ENCODE peak calls at places on chromosomes 13 and 19, in five cellular contexts. W is lower lobe of right lung, B is uterus, M is neuronal stem cell, K is adrenal gland. U is an unnamed sample.

GRCh38 chr13:59441596-59442280 is 722.0 kb downstream of the DIAPH3 start:
- DNase-seq in W (no peak), B (no peak), M (no peak), K (no peak), U (no peak)

GRCh38 chr13:112124100-112124499 is 57.2 kb downstream of the SOX1 start:
- DNase-seq in W (no peak), B (no peak), M (no peak), K (no peak), U (no peak)

GRCh38 chr13:42396501-42396900 is 124.5 kb downstream of the AKAP11 start:
- DNase-seq in W (no peak), B (no peak), M (no peak), K (no peak), U (no peak)

GRCh38 chr19:4556574-4557185 is 2.8 kb downstream of the SEMA6B start:
- DNase-seq in W (no peak), B (no peak), M (no peak), K (peak), U (no peak)

GRCh38 chr13:20775961-20776360 is 2.2 kb upstream of the EEF1AKMT1 start:
- DNase-seq in W (no peak), B (no peak), M (no peak), K (no peak), U (no peak)

GRCh38 chr13:33882804-33883203 is 64.9 kb downstream of the RFC3 start:
- DNase-seq in W (no peak), B (no peak), M (no peak), K (no peak), U (no peak)

GRCh38 chr19:9721861-9722260 is 46.7 kb downstream of the ZNF846 start:
- DNase-seq in W (no peak), B (no peak), M (peak), K (no peak), U (no peak)

GRCh38 chr19:4375620-4376228 is 24.6 kb downstream of the SH3GL1 start:
- DNase-seq in W (no peak), B (peak), M (no peak), K (no peak), U (no peak)

GRCh38 chr19:43589277-43589676 is 6.7 kb downstream of the IRGQ start:
- DNase-seq in W (no peak), B (no peak), M (no peak), K (no peak), U (no peak)

GRCh38 chr13:112643759-112644459 is 45.9 kb upstream of the ATP11A start:
- DNase-seq in W (peak), B (no peak), M (no peak), K (no peak), U (no peak)

GRCh38 chr13:42551611-42552010 is 22.3 kb upstream of the TNFSF11 start:
- DNase-seq in W (no peak), B (no peak), M (no peak), K (no peak), U (no peak)

GRCh38 chr19:15672580-15673175 is at the start of gene CYP4F12:
- DNase-seq in W (peak), B (peak), M (no peak), K (peak), U (peak)

GRCh38 chr19:8074501-8074900 is 21.9 kb downstream of the CCL25 start:
- DNase-seq in W (no peak), B (no peak), M (no peak), K (no peak), U (no peak)

GRCh38 chr19:48842744-48843162 is 6.5 kb upstream of the HSD17B14 start:
- DNase-seq in W (no peak), B (peak), M (peak), K (peak), U (no peak)

GRCh38 chr19:8423821-8424223 is 10.7 kb downstream of the MARCHF2 start:
- DNase-seq in W (peak), B (peak), M (peak), K (peak), U (peak)

GRCh38 chr13:98207411-98207810 is 30.3 kb upstream of the RNF113B start:
- DNase-seq in W (no peak), B (no peak), M (no peak), K (no peak), U (no peak)

GRCh38 chr13:32911506-32911905 is 104.7 kb upstream of the KL start:
- DNase-seq in W (no peak), B (no peak), M (peak), K (peak), U (no peak)

GRCh38 chr13:25232937-25233515 is 54.3 kb downstream of the MTMR6 start:
- DNase-seq in W (no peak), B (no peak), M (no peak), K (peak), U (no peak)

GRCh38 chr13:89571676-89572075 is 1775.8 kb upstream of the MIR17HG start:
- DNase-seq in W (no peak), B (no peak), M (no peak), K (no peak), U (no peak)

GRCh38 chr19:46621191-46622117 is 3.4 kb downstream of the PTGIR start:
- DNase-seq in W (peak), B (no peak), M (no peak), K (no peak), U (no peak)

GRCh38 chr19:347946-348861 is 3.6 kb upstream of the MIER2 start:
- DNase-seq in W (no peak), B (no peak), M (no peak), K (no peak), U (no peak)

GRCh38 chr13:53946500-53946899 is 917.9 kb downstream of the OLFM4 start:
- DNase-seq in W (no peak), B (no peak), M (no peak), K (no peak), U (no peak)

GRCh38 chr13:51834581-51835158 is 10.3 kb downstream of the TMEM272 start:
- DNase-seq in W (no peak), B (no peak), M (no peak), K (no peak), U (no peak)

GRCh38 chr13:25171170-25171516 is 945 bp downstream of the AMER2 start:
- DNase-seq in W (no peak), B (no peak), M (no peak), K (no peak), U (no peak)

GRCh38 chr13:98599502-98600328 is 22.8 kb upstream of the STK24 start:
- DNase-seq in W (no peak), B (no peak), M (peak), K (no peak), U (no peak)

GRCh38 chr19:892243-892996 is 567 bp downstream of the MED16 start:
- DNase-seq in W (no peak), B (no peak), M (no peak), K (no peak), U (no peak)

GRCh38 chr13:46010148-46010547 is 42.4 kb downstream of the ZC3H13 start:
- DNase-seq in W (no peak), B (no peak), M (no peak), K (no peak), U (no peak)

GRCh38 chr13:113299951-113300350 is 2.9 kb downstream of the LAMP1 start:
- DNase-seq in W (no peak), B (no peak), M (no peak), K (peak), U (no peak)

GRCh38 chr19:8569066-8569761 is 8.0 kb downstream of the MYO1F start:
- DNase-seq in W (peak), B (no peak), M (no peak), K (peak), U (peak)

DNA sequence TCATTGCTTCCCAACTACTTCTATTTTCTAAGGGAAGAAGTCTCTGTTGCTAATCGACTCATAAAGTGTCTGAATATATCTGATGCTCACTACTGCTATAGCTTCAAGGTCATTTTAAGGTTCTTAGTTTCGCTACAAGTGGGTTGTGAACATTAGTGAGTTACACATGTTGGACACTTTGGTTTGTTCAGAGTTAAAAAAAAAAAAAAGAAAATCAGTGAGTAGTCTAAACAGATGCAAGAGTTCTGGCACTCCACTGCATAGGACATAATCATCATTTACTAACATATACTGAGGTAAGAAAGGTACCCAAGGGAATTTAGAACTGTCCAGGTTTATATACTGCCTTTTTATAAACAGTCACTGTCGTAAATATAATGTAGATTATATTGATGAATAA is 108.8 kb downstream of the KLF12 start:
- DNase-seq in W (no peak), B (no peak), M (no peak), K (no peak), U (no peak)
- H3K4me3 ChIP-seq in W (no peak), B (no peak), M (no peak), K (no peak), U (no peak)

GRCh38 chr19:2184422-2185012 is 20.8 kb downstream of the DOT1L start:
- DNase-seq in W (no peak), B (no peak), M (no peak), K (no peak), U (no peak)

GRCh38 chr19:2185734-2186070 is 22.0 kb downstream of the DOT1L start:
- DNase-seq in W (no peak), B (no peak), M (no peak), K (no peak), U (no peak)

GRCh38 chr19:2187164-2187563 is 23.4 kb downstream of the DOT1L start:
- DNase-seq in W (no peak), B (no peak), M (no peak), K (no peak), U (no peak)

GRCh38 chr19:2188708-2189385 is 25.1 kb downstream of the DOT1L start:
- DNase-seq in W (no peak), B (no peak), M (no peak), K (no peak), U (no peak)

DNA sequence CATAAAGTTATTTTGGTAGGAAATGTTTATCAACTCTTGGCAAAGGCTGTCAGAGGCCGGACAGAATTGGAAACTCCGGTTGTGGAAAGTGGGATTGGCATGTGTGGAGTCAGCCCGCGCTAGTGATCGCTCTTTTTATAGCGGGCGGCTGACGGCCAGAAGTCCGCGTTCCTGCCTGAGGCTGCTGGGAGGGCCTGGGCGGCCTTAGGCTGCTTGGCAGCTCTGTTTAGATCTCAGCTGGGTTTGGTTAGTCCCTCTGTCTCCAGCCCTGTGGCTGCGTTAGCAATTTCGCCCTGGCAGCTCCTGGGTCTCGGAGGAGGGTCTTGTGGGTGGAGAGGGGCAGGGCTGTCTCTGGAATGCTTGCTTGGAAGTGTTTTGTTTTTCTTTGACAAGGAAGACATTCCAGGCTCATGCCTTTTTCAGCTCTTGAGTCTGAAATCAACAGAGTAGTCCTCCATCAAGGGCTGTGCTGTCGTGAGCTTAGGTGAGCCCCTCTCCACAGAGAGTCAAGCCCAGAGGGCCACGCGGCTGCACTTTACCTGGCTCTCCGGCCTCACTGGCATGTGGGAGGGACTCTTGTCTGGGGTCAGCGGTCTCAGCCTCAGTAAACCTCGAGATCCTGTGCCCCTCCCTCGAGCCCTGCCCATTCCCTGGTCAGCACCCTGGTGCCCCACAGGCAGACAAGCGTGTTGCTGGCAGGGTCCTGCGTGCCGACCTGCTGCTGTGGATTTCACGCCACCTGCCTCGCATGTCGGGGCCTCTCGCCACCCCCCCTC is 22.5 kb downstream of the DOT1L start:
- DNase-seq in W (peak), B (peak), M (no peak), K (peak), U (peak)
- H3K27ac ChIP-seq in W (peak), B (peak), M (peak), K (peak), U (peak)

GRCh38 chr13:50521191-50521590 is 322.3 kb downstream of the DLEU7 start:
- DNase-seq in W (no peak), B (no peak), M (no peak), K (no peak), U (no peak)

GRCh38 chr13:50518131-50518530 is 325.4 kb downstream of the DLEU7 start:
- DNase-seq in W (no peak), B (no peak), M (no peak), K (no peak), U (no peak)

GRCh38 chr13:50521750-50522149 is 321.7 kb downstream of the DLEU7 start:
- DNase-seq in W (no peak), B (no peak), M (no peak), K (peak), U (no peak)

GRCh38 chr13:50519866-50520265 is 323.6 kb downstream of the DLEU7 start:
- DNase-seq in W (no peak), B (no peak), M (no peak), K (no peak), U (no peak)

GRCh38 chr13:50518791-50519201 is 324.7 kb downstream of the DLEU7 start:
- DNase-seq in W (no peak), B (no peak), M (no peak), K (no peak), U (no peak)
- H3K4me3 ChIP-seq in W (no peak), B (no peak), M (no peak), K (no peak), U (no peak)

DNA sequence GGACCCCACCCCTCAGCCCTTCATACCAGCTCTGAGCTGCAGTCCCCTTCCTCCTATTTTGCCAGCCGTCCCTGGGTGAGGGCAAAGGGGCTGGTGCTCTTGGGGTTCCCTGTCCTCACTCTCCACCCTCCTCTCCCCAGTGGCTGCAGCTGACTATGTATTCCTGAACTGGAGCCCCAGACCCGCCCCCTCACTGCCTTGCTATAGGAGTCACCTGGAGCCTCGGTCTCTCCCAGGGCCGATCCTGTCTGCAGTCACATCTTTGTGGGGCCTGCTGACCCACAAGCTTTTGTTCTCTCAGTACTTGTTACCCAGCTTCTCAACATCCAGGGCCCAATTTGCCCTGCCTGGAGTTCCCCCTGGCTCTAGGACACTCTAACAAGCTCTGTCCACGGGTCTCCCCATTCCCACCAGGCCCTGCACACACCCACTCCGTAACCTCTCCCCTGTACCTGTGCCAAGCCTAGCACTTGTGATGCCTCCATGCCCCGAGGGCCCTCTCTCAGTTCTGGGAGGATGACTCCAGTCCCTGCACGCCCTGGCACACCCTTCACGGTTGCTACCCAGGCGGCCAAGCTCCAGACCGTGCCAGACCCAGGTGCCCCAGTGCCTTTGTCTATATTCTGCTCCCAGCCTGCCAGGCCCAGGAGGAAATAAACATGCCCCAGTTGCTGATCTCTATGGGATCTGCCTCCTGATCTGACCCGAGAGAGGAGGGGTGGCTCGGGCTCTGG is 2.4 kb downstream of the COX7A1 start:
- DNase-seq in W (no peak), B (no peak), M (no peak), K (no peak), U (no peak)
- H3K27ac ChIP-seq in W (no peak), B (no peak), M (no peak), K (peak), U (peak)

DNA sequence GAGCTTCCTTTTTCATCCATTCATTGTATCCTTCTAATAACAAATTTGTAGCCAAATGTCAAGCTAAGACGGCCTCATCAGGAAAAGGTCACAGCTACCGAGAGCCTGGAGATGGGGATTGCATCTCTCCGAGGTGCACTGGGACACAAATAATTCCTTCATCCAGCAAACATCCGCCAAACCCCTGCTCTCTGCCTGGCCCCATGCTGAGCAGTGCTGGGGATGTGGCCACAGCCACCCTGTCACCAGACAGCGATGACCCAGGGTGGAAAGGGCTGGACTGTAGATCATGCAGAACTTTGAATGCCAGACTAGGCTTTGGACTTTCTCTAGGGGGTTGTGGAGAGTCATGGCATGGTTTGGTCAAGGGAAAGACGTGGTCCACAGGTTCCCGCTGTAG is 1.9 kb downstream of the TOMM40 start:
- DNase-seq in W (no peak), B (no peak), M (no peak), K (no peak), U (no peak)
- H3K4me3 ChIP-seq in W (no peak), B (no peak), M (peak), K (no peak), U (no peak)

DNA sequence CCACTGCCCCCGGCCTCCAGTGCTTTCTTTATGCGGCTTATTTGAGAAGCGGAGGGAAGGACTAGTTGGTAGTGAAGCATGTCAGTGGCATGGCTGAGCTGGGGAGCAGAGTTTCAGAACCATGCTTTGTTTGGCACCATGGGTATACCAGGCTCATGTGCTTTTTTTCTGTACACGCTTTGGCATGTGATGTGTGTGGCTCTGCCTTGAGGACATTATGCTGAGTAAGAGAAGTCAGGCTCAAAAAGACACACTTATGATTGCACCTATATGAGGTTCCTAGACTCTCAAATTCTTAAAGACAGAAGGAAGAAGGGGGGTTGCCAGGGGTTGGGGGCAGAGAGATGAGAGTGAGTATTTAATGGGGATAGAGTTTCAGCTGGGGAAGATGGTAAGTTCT is 21.3 kb downstream of the GATAD2A start:
- DNase-seq in W (no peak), B (no peak), M (no peak), K (no peak), U (no peak)
- H3K27ac ChIP-seq in W (no peak), B (no peak), M (no peak), K (no peak), U (no peak)

GRCh38 chr19:11324079-11324661 is 15.3 kb downstream of the RAB3D start:
- DNase-seq in W (peak), B (peak), M (no peak), K (peak), U (peak)
- H3K4me3 ChIP-seq in W (peak), B (no peak), M (no peak), K (no peak), U (no peak)

U was measured in right atrium auricular region.